ENCODE peak calls at places on chromosome X, in eight cellular contexts. V is sigmoid colon; S is HCT116; W is IMR-90; I is CD8-positive, alpha-beta T cell; E is naive thymus-derived CD4-positive, alpha-beta T cell; A is uterus; X is kidney. R is an unnamed sample.
A peak's percentile ranks its signal among the peaks of the same experiment; 100 is the strongest.

GRCh38 chrX:37380920-37381319 is 31.8 kb downstream of the PRRG1 start:
- DNase-seq in V (no peak), S (peak; percentile 55), W (peak; percentile 82), I (no peak), E (no peak), A (no peak), X (no peak), R (no peak)

GRCh38 chrX:136259543-136259942 is 8.3 kb upstream of the MAP7D3 start:
- DNase-seq in V (no peak), S (no peak), W (peak; percentile 68), I (no peak), E (no peak), A (no peak), X (no peak), R (no peak)

GRCh38 chrX:131783555-131784338 is 239.4 kb upstream of the STK26 start:
- DNase-seq in V (peak; percentile 90), S (no peak), W (peak; percentile 89), I (no peak), E (no peak), A (peak; percentile 85), X (no peak), R (no peak)

GRCh38 chrX:43964936-43965335 is 8.3 kb downstream of the NDP start:
- DNase-seq in V (no peak), S (no peak), W (no peak), I (no peak), E (no peak), A (no peak), X (no peak), R (no peak)

GRCh38 chrX:140274761-140275525 is 229.9 kb downstream of the SOX3 start:
- DNase-seq in V (no peak), S (no peak), W (peak; percentile 49), I (no peak), E (no peak), A (no peak), X (no peak), R (no peak)

GRCh38 chrX:52271212-52271611 is 86.5 kb downstream of the MAGED4 start:
- DNase-seq in V (no peak), S (no peak), W (no peak), I (no peak), E (no peak), A (no peak), X (no peak), R (no peak)

GRCh38 chrX:12080265-12080664 is 58.0 kb upstream of the FRMPD4 start:
- DNase-seq in V (no peak), S (no peak), W (peak; percentile 55), I (no peak), E (no peak), A (no peak), X (no peak), R (no peak)

GRCh38 chrX:136711147-136711546 is 63.2 kb downstream of the CD40LG start:
- DNase-seq in V (peak; percentile 67), S (no peak), W (peak; percentile 36), I (no peak), E (no peak), A (peak; percentile 36), X (no peak), R (peak; percentile 76)

GRCh38 chrX:48939417-48940228 is 17.8 kb downstream of the OTUD5 start:
- DNase-seq in V (no peak), S (no peak), W (no peak), I (peak; percentile 34), E (peak; percentile 41), A (no peak), X (no peak), R (no peak)

GRCh38 chrX:150543230-150544155 is 24.9 kb upstream of the MTM1 start:
- DNase-seq in V (no peak), S (no peak), W (no peak), I (no peak), E (no peak), A (no peak), X (no peak), R (no peak)

GRCh38 chrX:122134291-122134690 is 1049.8 kb upstream of the GRIA3 start:
- DNase-seq in V (no peak), S (no peak), W (no peak), I (no peak), E (no peak), A (no peak), X (no peak), R (no peak)

GRCh38 chrX:94058728-94059382 is 384.8 kb downstream of the FAM133A start:
- DNase-seq in V (no peak), S (no peak), W (no peak), I (no peak), E (no peak), A (no peak), X (no peak), R (no peak)

GRCh38 chrX:146581981-146582712 is 227.4 kb upstream of the CXorf51B start:
- DNase-seq in V (no peak), S (no peak), W (no peak), I (no peak), E (no peak), A (no peak), X (no peak), R (no peak)

GRCh38 chrX:139078342-139078741 is 366.8 kb upstream of the FGF13 start:
- DNase-seq in V (no peak), S (no peak), W (no peak), I (no peak), E (no peak), A (no peak), X (no peak), R (no peak)

GRCh38 chrX:132489256-132490085 is 633 bp upstream of the MBNL3 start:
- DNase-seq in V (peak; percentile 74), S (no peak), W (peak; percentile 2), I (peak; percentile 66), E (peak; percentile 55), A (peak; percentile 59), X (peak; percentile 91), R (peak; percentile 92)

GRCh38 chrX:38112566-38112965 is 106.2 kb downstream of the SYTL5 start:
- DNase-seq in V (no peak), S (no peak), W (no peak), I (no peak), E (no peak), A (no peak), X (no peak), R (no peak)

GRCh38 chrX:14591976-14592375 is 62.6 kb downstream of the GLRA2 start:
- DNase-seq in V (no peak), S (no peak), W (no peak), I (no peak), E (no peak), A (no peak), X (no peak), R (no peak)

GRCh38 chrX:106247162-106247561 is 79.1 kb downstream of the PWWP3B start:
- DNase-seq in V (no peak), S (peak; percentile 18), W (no peak), I (no peak), E (no peak), A (no peak), X (no peak), R (no peak)

GRCh38 chrX:139691843-139692505 is 16.0 kb downstream of the MCF2 start:
- DNase-seq in V (no peak), S (no peak), W (no peak), I (no peak), E (no peak), A (no peak), X (peak; percentile 69), R (peak; percentile 76)

GRCh38 chrX:66074920-66075879 is 35.3 kb upstream of the VSIG4 start:
- DNase-seq in V (peak; percentile 77), S (no peak), W (no peak), I (peak; percentile 32), E (no peak), A (no peak), X (peak; percentile 58), R (peak; percentile 86)

GRCh38 chrX:129529685-129530281 is 6.5 kb upstream of the SMARCA1 start:
- DNase-seq in V (no peak), S (no peak), W (peak; percentile 50), I (no peak), E (no peak), A (no peak), X (no peak), R (no peak)

GRCh38 chrX:65821721-65822496 is 154.5 kb downstream of the MSN start:
- DNase-seq in V (no peak), S (no peak), W (no peak), I (peak; percentile 41), E (peak; percentile 10), A (no peak), X (peak; percentile 78), R (peak; percentile 85)

GRCh38 chrX:38805294-38806053 is 4.2 kb downstream of the MID1IP1 start:
- DNase-seq in V (peak; percentile 85), S (no peak), W (peak; percentile 75), I (peak; percentile 61), E (peak; percentile 65), A (peak; percentile 59), X (peak; percentile 89), R (peak; percentile 91)

GRCh38 chrX:154734101-154734781 is 16.6 kb downstream of the GAB3 start:
- DNase-seq in V (no peak), S (no peak), W (peak; percentile 91), I (peak; percentile 60), E (peak; percentile 33), A (peak; percentile 40), X (no peak), R (peak; percentile 82)
- H3K27ac ChIP-seq in V (peak overlapping the region; percentile 83), S (no peak overlapping the region), W (peak overlapping the region; percentile 76), I (peak overlapping the region; percentile 56), E (peak overlapping the region; percentile 40), A (peak overlapping the region; percentile 73), X (peak overlapping the region; percentile 89), R (peak overlapping the region; percentile 90)

DNA sequence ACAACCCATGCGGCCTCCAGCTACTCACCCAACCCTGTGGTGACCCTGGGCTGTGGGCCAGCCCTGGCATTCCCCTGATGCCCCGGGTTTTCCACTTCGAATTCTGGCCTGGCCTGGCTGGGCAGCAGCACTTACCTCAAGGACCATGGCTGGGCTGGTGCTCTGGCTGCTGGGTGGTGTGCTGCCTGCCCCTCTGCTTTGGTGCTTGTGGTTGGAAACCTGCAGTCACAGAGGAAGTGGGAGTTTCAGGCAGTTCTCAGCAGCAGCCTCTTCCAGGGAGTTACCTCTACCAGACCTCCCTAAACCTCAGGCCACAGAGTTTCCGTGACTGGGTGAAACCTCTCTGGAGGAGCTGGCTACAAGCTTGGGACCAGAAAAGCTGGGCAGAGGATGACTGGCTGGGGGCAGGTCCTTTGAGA is at the start of gene CXCR3:
- DNase-seq in V (no peak), S (no peak), W (no peak), I (peak; percentile 75), E (peak; percentile 32), A (no peak), X (no peak), R (peak; percentile 83)
- H3K27ac ChIP-seq in V (no peak within 1 kb of the TSS), S (no peak within 1 kb of the TSS), W (no peak within 1 kb of the TSS), I (peak within 1 kb of the TSS; percentile 55), E (peak within 1 kb of the TSS; percentile 45), A (no peak within 1 kb of the TSS), X (peak within 1 kb of the TSS; percentile 28), R (peak within 1 kb of the TSS; percentile 76)

GRCh38 chrX:113868716-113869115 is 715.2 kb upstream of the HTR2C start:
- DNase-seq in V (no peak), S (no peak), W (no peak), I (no peak), E (no peak), A (no peak), X (no peak), R (no peak)
- H3K27ac ChIP-seq in V (no peak overlapping the region), S (no peak overlapping the region), W (no peak overlapping the region), I (no peak overlapping the region), E (no peak overlapping the region), A (no peak overlapping the region), X (no peak overlapping the region), R (no peak overlapping the region)

GRCh38 chrX:68354869-68355628 is 78.2 kb downstream of the OPHN1 start:
- DNase-seq in V (no peak), S (no peak), W (peak; percentile 38), I (no peak), E (no peak), A (no peak), X (no peak), R (no peak)

GRCh38 chrX:68358679-68359078 is 74.6 kb downstream of the OPHN1 start:
- DNase-seq in V (no peak), S (no peak), W (no peak), I (no peak), E (no peak), A (no peak), X (no peak), R (no peak)

GRCh38 chrX:68355629-68355920 is 77.7 kb downstream of the OPHN1 start:
- DNase-seq in V (no peak), S (no peak), W (no peak), I (no peak), E (no peak), A (no peak), X (no peak), R (no peak)
- H3K27ac ChIP-seq in V (no peak overlapping the region), S (peak overlapping the region; percentile 43), W (no peak overlapping the region), I (no peak overlapping the region), E (no peak overlapping the region), A (no peak overlapping the region), X (no peak overlapping the region), R (no peak overlapping the region)